ENCODE peak calls at places on chromosome 11, in five cellular contexts. E is neuronal stem cell, K is IMR-90, S is mesenchymal stem cell, A is H1. W is an unnamed sample. For H3K36me3, the result is how much of the 10 kb centered on the place peaks cover.

GRCh38 chr11:85661972-85662664 is 2.8 kb downstream of the CREBZF start:
- DNase-seq in A (no peak), E (no peak), K (peak), S (no peak), W (no peak)

GRCh38 chr11:27296406-27296994 is 66.5 kb downstream of the CCDC34 start:
- DNase-seq in K (peak), A (no peak), E (no peak), S (peak), W (no peak)

GRCh38 chr11:22415481-22415880 is 77.3 kb downstream of the SLC17A6 start:
- DNase-seq in K (no peak), A (no peak), E (no peak), S (no peak), W (peak)

GRCh38 chr11:86183694-86184093 is 60.9 kb upstream of the EED start:
- DNase-seq in A (no peak), E (no peak), K (peak), S (peak), W (no peak)

GRCh38 chr11:40597546-40598113 is 861.8 kb downstream of the LRRC4C start:
- DNase-seq in A (no peak), E (no peak), S (no peak), K (no peak), W (no peak)

GRCh38 chr11:45917286-45917622 is 423 bp downstream of the PEX16 start:
- DNase-seq in K (no peak), S (no peak), E (no peak), A (no peak), W (no peak)

GRCh38 chr11:10322830-10323792 is 18.2 kb downstream of the ADM start:
- DNase-seq in K (peak), A (no peak), S (peak), E (no peak), W (peak)

GRCh38 chr11:13745165-13745564 is 76.7 kb downstream of the FAR1 start:
- DNase-seq in S (no peak), A (no peak), K (peak), E (no peak), W (no peak)

GRCh38 chr11:64736654-64737053 is 7.3 kb downstream of the RASGRP2 start:
- DNase-seq in A (no peak), E (no peak), K (no peak), S (no peak), W (no peak)

GRCh38 chr11:26703792-26704191 is 18.1 kb downstream of the SLC5A12 start:
- DNase-seq in A (no peak), E (no peak), K (no peak), S (peak), W (peak)

GRCh38 chr11:68014157-68014965 is 4.2 kb downstream of the ALDH3B1 start:
- DNase-seq in S (peak), E (no peak), A (no peak), K (peak), W (peak)

GRCh38 chr11:122803306-122803705 is 35.0 kb upstream of the CRTAM start:
- DNase-seq in E (no peak), K (peak), A (no peak), S (peak), W (peak)

GRCh38 chr11:69232821-69233760 is 60.9 kb upstream of the MYEOV start:
- DNase-seq in E (no peak), K (no peak), A (no peak), S (no peak), W (no peak)

GRCh38 chr11:33027846-33028536 is 11.4 kb upstream of the TCP11L1 start:
- DNase-seq in K (peak), S (peak), A (no peak), E (no peak), W (peak)

GRCh38 chr11:68438658-68439259 is 21.8 kb upstream of the PPP6R3 start:
- DNase-seq in K (no peak), S (no peak), E (no peak), A (no peak), W (no peak)

GRCh38 chr11:133934599-133935550 is 21.9 kb downstream of the IGSF9B start:
- DNase-seq in A (no peak), E (peak), K (peak), S (no peak), W (peak)

GRCh38 chr11:77884186-77884828 is 63.4 kb downstream of the AAMDC start:
- DNase-seq in E (no peak), S (peak), K (peak), A (no peak), W (peak)

GRCh38 chr11:96303067-96303466 is 39.9 kb downstream of the MAML2 start:
- DNase-seq in K (peak), A (no peak), E (no peak), S (peak), W (peak)

GRCh38 chr11:107791343-107792048 is 67.1 kb downstream of the SLC35F2 start:
- DNase-seq in S (no peak), E (no peak), A (no peak), K (no peak), W (no peak)

GRCh38 chr11:120358729-120359128 is 22.5 kb downstream of the ARHGEF12 start:
- DNase-seq in K (no peak), S (no peak), A (no peak), E (no peak), W (no peak)

GRCh38 chr11:65419773-65420481 is 2.7 kb upstream of the NEAT1 start:
- DNase-seq in K (peak), A (peak), E (no peak), S (peak), W (peak)

GRCh38 chr11:34962034-34962433 is 45.6 kb downstream of the PDHX start:
- DNase-seq in K (no peak), A (no peak), E (no peak), S (no peak), W (no peak)

GRCh38 chr11:132962026-132962425 is 570.3 kb downstream of the OPCML start:
- DNase-seq in K (peak), E (no peak), A (no peak), S (no peak), W (no peak)

GRCh38 chr11:803467-803742 is 1.6 kb downstream of the PIDD1 start:
- DNase-seq in K (no peak), S (no peak), A (no peak), E (no peak), W (no peak)

GRCh38 chr11:802693-803466 is 2.2 kb downstream of the PIDD1 start:
- DNase-seq in A (no peak), K (no peak), E (no peak), S (no peak), W (no peak)

GRCh38 chr11:803770-804598 is 1.0 kb downstream of the PIDD1 start:
- DNase-seq in S (peak), K (no peak), E (no peak), A (no peak), W (no peak)

GRCh38 chr11:802018-802617 is 2.9 kb downstream of the PIDD1 start:
- DNase-seq in A (no peak), E (no peak), S (no peak), K (no peak), W (no peak)

DNA sequence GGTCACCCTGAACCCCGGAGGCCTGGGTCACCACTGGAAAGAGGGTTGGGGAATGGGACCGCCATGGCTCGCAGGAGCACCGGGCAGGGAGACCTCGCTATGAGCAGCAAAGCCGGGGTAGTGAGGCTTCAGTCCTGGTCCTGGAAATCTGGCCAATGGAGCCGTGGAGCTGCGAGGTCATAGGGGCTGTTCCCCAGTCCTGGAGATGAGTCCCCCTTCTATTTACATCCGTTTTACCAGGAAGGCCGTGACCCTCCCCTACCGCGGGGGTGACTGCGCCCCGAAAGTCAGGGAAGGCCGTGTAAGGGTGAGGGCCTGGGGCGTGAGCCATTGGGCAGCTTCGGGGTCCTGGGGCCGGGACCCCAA is 449 bp downstream of the PIDD1 start:
- DNase-seq in E (no peak), A (no peak), K (no peak), S (no peak), W (no peak)
- H2AFZ ChIP-seq in E (peak), A (no peak), K (peak), S (no peak), W (no peak)

DNA sequence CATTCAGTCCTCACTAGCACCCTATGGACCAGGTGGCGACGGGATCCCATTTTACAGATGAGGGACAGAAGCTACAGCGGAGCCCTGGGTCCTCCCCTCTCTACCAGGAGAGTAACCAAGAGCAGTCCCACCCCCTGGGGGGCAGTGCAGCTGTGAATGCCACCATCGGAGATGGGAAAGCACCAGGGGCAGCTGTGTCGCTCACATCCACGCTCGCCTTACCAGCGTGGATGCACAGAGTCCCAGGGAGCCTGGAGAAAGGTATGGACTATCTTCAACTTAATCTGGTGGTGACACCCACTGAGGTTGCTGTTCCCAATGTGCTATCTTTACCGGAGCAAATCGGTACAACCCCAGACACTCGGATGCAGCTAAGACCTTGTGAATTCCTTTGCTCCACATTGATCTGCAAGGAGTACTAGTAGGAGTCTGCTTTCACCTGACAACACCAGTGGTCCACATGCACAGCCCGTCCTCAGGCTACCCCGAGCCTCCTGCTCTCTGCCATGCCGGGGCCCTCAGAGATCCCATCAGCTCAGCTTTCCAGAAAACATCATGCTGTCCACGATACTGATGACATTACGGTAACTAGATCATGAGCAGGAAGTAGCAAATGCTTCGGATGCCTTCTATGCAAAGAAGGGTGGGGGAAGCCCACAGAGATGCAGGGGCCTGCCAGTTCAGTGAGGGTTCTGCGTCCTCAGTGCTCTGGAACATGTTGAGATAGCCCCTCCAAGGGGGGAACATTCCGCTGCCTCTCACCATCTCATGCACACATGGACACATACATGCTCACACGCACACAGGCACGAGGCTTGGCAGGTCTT is 126.0 kb downstream of the CTTN start:
- DNase-seq in S (peak), A (no peak), E (no peak), K (peak), W (no peak)
- H3K4ac ChIP-seq in S (no peak), A (peak), E (no peak), K (no peak), W (no peak)

DNA sequence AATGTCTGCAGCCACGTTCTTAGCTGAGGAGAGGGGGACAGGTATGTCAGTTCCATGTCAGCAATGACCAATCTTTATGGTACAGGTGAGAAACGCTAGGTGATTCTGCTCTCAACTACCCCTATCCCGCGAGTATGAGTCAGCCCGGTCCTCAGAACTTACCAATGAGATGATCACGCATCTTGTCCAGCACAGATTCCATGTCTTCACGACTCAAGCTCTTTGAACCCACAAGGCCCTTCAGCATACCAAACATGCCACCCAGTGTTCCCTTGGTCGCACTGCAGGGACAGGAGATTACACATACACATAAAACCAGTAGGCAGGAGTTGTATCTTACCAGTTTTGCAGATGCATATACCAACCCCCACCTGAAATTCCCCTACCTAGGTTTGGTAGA is 2.9 kb downstream of the SRPRA start:
- DNase-seq in A (no peak), S (no peak), K (peak), E (no peak), W (peak)
- H3K36me3 ChIP-seq in A (half or more), S (half or more), K (under half), E (under half), W (under half)

GRCh38 chr11:44325698-44326097 is 15.8 kb upstream of the ALX4 start:
- DNase-seq in K (no peak), S (no peak), E (no peak), A (no peak), W (no peak)
- H2AFZ ChIP-seq in K (no peak), S (no peak), E (no peak), A (no peak), W (no peak)

GRCh38 chr11:5129457-5129877 is 8.7 kb downstream of the OR52A5 start:
- DNase-seq in K (peak), A (no peak), S (no peak), E (no peak), W (no peak)
- H3K4ac ChIP-seq in K (no peak), A (no peak), S (no peak), E (no peak), W (no peak)

GRCh38 chr11:296206-296975 is 2.9 kb downstream of the IFITM5 start:
- DNase-seq in K (no peak), A (no peak), E (no peak), S (no peak), W (no peak)

GRCh38 chr11:297666-298405 is 1.5 kb downstream of the IFITM5 start:
- DNase-seq in S (no peak), E (no peak), K (no peak), A (no peak), W (no peak)

GRCh38 chr11:298406-299065 is 790 bp downstream of the IFITM5 start:
- DNase-seq in S (no peak), A (no peak), E (no peak), K (no peak), W (no peak)

GRCh38 chr11:295351-296205 is 3.7 kb downstream of the IFITM5 start:
- DNase-seq in E (no peak), S (no peak), K (no peak), A (no peak), W (no peak)

GRCh38 chr11:296976-297665 is 2.2 kb downstream of the IFITM5 start:
- DNase-seq in A (no peak), E (no peak), K (no peak), S (no peak), W (no peak)
- H3K36me3 ChIP-seq in A (under half), E (under half), K (under half), S (under half), W (under half)

GRCh38 chr11:269146-269890 is 8.9 kb upstream of the NLRP6 start:
- DNase-seq in S (no peak), E (no peak), A (no peak), K (no peak), W (peak)
- H2AFZ ChIP-seq in S (no peak), E (peak), A (no peak), K (no peak), W (no peak)

DNA sequence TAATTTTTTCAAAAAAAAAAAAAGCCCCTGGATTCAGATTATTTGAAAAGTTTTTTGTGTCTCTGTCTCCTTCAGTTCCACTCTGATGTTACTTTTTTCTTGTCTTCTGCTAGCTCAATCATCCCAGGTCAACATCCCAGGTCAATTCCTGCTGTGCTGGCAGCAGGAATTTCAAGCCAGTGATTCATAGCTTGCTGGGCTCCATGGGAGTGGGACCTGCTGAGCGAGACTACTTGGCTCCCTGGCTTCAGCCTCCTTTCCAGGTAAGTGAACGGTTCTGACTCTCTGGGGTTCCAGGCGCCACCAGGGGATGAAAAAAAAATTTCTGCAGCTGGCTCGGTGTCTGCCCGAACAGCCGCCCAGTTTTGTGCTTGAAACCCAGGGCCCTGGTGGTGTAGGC is 31.4 kb downstream of the PLAAT5 start:
- DNase-seq in K (no peak), S (no peak), A (peak), E (no peak), W (peak)
- H3K4ac ChIP-seq in K (no peak), S (no peak), A (no peak), E (no peak), W (no peak)

GRCh38 chr11:119298726-119299125 is 18.2 kb downstream of the MCAM start:
- DNase-seq in A (no peak), E (no peak), K (no peak), S (no peak), W (no peak)
- H3K36me3 ChIP-seq in A (half or more), E (under half), K (under half), S (half or more), W (under half)